ENCODE peak calls at places on chromosomes 1 and 21, in ten cellular contexts. F is K562, P is NB4, C is transverse colon, D is IMR-90, Q is thyroid gland, K is suprapubic skin, U is heart left ventricle, W is prostate gland, I is erythroblast. Y is an unnamed sample.

GRCh38 chr1:186849271-186849671 is 20.5 kb downstream of the PLA2G4A start:
- DNase-seq in F (no peak), P (no peak), C (no peak), D (no peak), Q (no peak), K (no peak), U (no peak), W (no peak), I (no peak), Y (no peak)

GRCh38 chr21:42144221-42144620 is 73.1 kb downstream of the UMODL1 start:
- DNase-seq in F (no peak), P (no peak), C (no peak), D (no peak), Q (no peak), K (peak; percentile 16), U (no peak), W (no peak), I (no peak), Y (no peak)

GRCh38 chr1:18079941-18080340 is 27.7 kb upstream of the IGSF21 start:
- DNase-seq in F (no peak), P (no peak), C (no peak), D (no peak), Q (no peak), K (no peak), U (no peak), W (no peak), I (no peak), Y (no peak)

GRCh38 chr21:46092026-46092764 is 5.7 kb upstream of the COL6A2 start:
- DNase-seq in F (no peak), P (no peak), C (peak; percentile 64), D (peak; percentile 99), Q (peak; percentile 28), K (peak; percentile 86), U (peak; percentile 67), W (no peak), I (no peak), Y (peak; percentile 77)

GRCh38 chr1:53549287-53549686 is 90.1 kb downstream of the DMRTB1 start:
- DNase-seq in F (no peak), P (no peak), C (no peak), D (no peak), Q (no peak), K (no peak), U (no peak), W (no peak), I (no peak), Y (no peak)

GRCh38 chr21:27423906-27424595 is 457.2 kb upstream of the ADAMTS5 start:
- DNase-seq in F (no peak), P (no peak), C (no peak), D (peak; percentile 69), Q (no peak), K (no peak), U (no peak), W (no peak), I (no peak), Y (no peak)

GRCh38 chr1:206751891-206752290 is 18.7 kb upstream of the IL19 start:
- DNase-seq in F (no peak), P (no peak), C (no peak), D (no peak), Q (no peak), K (no peak), U (no peak), W (no peak), I (no peak), Y (no peak)

GRCh38 chr1:99445486-99445885 is 181.2 kb downstream of the PLPPR4 start:
- DNase-seq in F (no peak), P (no peak), C (no peak), D (peak; percentile 81), Q (no peak), K (no peak), U (no peak), W (no peak), I (no peak), Y (no peak)

GRCh38 chr1:226975259-226975908 is 35.3 kb downstream of the COQ8A start:
- DNase-seq in F (no peak), P (no peak), C (no peak), D (no peak), Q (no peak), K (no peak), U (no peak), W (no peak), I (no peak), Y (no peak)

GRCh38 chr1:74363220-74363619 is 128.0 kb downstream of the TNNI3K start:
- DNase-seq in F (no peak), P (no peak), C (no peak), D (no peak), Q (peak; percentile 66), K (no peak), U (peak; percentile 76), W (no peak), I (no peak), Y (no peak)

GRCh38 chr1:75130865-75131592 is 3.2 kb upstream of the LHX8 start:
- DNase-seq in F (no peak), P (no peak), C (no peak), D (no peak), Q (no peak), K (no peak), U (no peak), W (no peak), I (no peak), Y (no peak)

GRCh38 chr1:110433803-110434202 is 17.1 kb upstream of the PROK1 start:
- DNase-seq in F (peak; percentile 80), P (peak; percentile 86), C (no peak), D (peak; percentile 20), Q (peak; percentile 27), K (peak; percentile 71), U (peak; percentile 25), W (no peak), I (peak; percentile 10), Y (peak; percentile 31)

GRCh38 chr1:76764638-76765572 is 102.4 kb upstream of the ST6GALNAC5 start:
- DNase-seq in F (no peak), P (no peak), C (no peak), D (no peak), Q (peak; percentile 64), K (no peak), U (no peak), W (no peak), I (no peak), Y (no peak)

GRCh38 chr1:232223309-232223708 is 406.6 kb downstream of the SIPA1L2 start:
- DNase-seq in F (no peak), P (no peak), C (no peak), D (no peak), Q (no peak), K (no peak), U (no peak), W (no peak), I (no peak), Y (no peak)

GRCh38 chr1:203462878-203463277 is 12.7 kb upstream of the PRELP start:
- DNase-seq in F (no peak), P (no peak), C (no peak), D (peak; percentile 79), Q (peak; percentile 57), K (peak; percentile 92), U (no peak), W (no peak), I (no peak), Y (peak; percentile 80)

GRCh38 chr1:40449684-40450490 is at the start of gene ZFP69B:
- DNase-seq in F (peak; percentile 97), P (peak; percentile 92), C (peak; percentile 93), D (peak; percentile 92), Q (peak; percentile 90), K (peak; percentile 91), U (peak; percentile 93), W (peak; percentile 78), I (peak; percentile 91), Y (peak; percentile 96)
- TF ChIP-seq POLR2A in F (peak; percentile 81), P (peak; percentile 79), C (peak; percentile 47), D (peak; percentile 73), Q (no peak), K (no peak), U (peak; percentile 66), W (peak; percentile 55), I (peak; percentile 77), Y (no peak)

GRCh38 chr1:200029035-200029623 is 1.6 kb downstream of the NR5A2 start:
- DNase-seq in F (no peak), P (peak; percentile 44), C (peak; percentile 59), D (peak; percentile 36), Q (no peak), K (no peak), U (no peak), W (peak; percentile 32), I (peak; percentile 44), Y (no peak)
- TF ChIP-seq POLR2A in F (no peak), P (no peak), C (peak; percentile 38), D (no peak), Q (no peak), K (no peak), U (no peak), W (no peak), I (no peak), Y (no peak)

GRCh38 chr1:101377436-101377835 is 140.6 kb downstream of the S1PR1 start:
- DNase-seq in F (no peak), P (no peak), C (no peak), D (no peak), Q (no peak), K (no peak), U (no peak), W (no peak), I (no peak), Y (no peak)

GRCh38 chr1:101376121-101377095 is 139.6 kb downstream of the S1PR1 start:
- DNase-seq in F (no peak), P (no peak), C (no peak), D (no peak), Q (no peak), K (no peak), U (no peak), W (no peak), I (no peak), Y (no peak)

GRCh38 chr1:101371259-101371658 is 134.4 kb downstream of the S1PR1 start:
- DNase-seq in F (no peak), P (no peak), C (no peak), D (peak; percentile 87), Q (no peak), K (no peak), U (no peak), W (no peak), I (no peak), Y (no peak)

GRCh38 chr1:101370488-101370887 is 133.7 kb downstream of the S1PR1 start:
- DNase-seq in F (no peak), P (no peak), C (no peak), D (no peak), Q (no peak), K (no peak), U (no peak), W (no peak), I (no peak), Y (no peak)

GRCh38 chr1:101373570-101373969 is 136.8 kb downstream of the S1PR1 start:
- DNase-seq in F (no peak), P (no peak), C (no peak), D (no peak), Q (no peak), K (no peak), U (no peak), W (no peak), I (no peak), Y (no peak)
- TF ChIP-seq POLR2A in F (no peak), P (no peak), C (no peak), D (no peak), Q (no peak), K (no peak), U (no peak), W (no peak), I (no peak), Y (no peak)

DNA sequence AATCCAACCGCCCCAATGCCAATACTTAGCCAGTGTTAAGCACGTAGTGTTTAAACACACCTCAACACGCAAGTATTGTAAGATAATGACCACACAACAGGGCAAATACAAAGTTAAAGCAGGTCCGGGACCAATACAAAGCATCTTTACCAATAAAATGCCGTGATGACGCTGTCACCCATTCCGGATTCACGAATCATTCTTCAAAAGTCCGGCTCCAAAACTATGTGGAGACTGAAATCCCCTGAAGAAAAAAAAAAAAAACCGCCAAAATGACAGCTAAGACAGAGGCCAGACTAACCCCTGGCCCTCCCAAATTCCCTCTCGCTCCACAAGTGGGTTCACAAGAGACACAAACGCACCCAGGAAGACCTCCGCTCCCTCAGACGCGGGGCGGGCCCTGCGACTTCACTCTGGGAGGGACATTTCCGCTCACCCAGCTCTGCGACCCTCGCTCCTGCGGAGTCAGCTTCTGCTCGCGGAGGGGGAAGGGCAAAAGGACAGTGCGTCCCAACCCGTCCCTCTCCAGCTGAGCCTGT is 628 bp upstream of the DARS2 start:
- DNase-seq in F (no peak), P (no peak), C (no peak), D (peak; percentile 20), Q (no peak), K (no peak), U (no peak), W (no peak), I (no peak), Y (no peak)
- TF ChIP-seq POLR2A in F (no peak), P (peak; percentile 6), C (no peak), D (no peak), Q (no peak), K (no peak), U (no peak), W (no peak), I (no peak), Y (no peak)

Y was measured in lower leg skin.